ENCODE peak calls at places on chromosomes 2 and 18, in seven cellular contexts. One of them, this sample, is unnamed.

GRCh38 chr2:161415467-161416293 is 417 bp upstream of the TBR1 start:
- DNase-seq in bronchial epithelial cell: no peak
- DNase-seq in NCI-H774: no peak
- DNase-seq in stimulated activated CD8-positive, alpha-beta memory T cell treated with anti-CD3 and anti-CD28 coated beads, Interleukin-12 subunit alpha, Interleukin-12 subunit beta, amount 100 ng/mL, for 4 hours: no peak
- DNase-seq in EL: no peak
- DNase-seq in brain microvascular endothelial cell: no peak
- DNase-seq in NCI-H510A treated with DMSO at 0.1 percent for 48 hours: no peak
- DNase-seq in this sample: no peak

GRCh38 chr2:104443137-104443536 is 410.8 kb upstream of the POU3F3 start:
- DNase-seq in EL: no peak
- DNase-seq in bronchial epithelial cell: no peak
- DNase-seq in NCI-H510A treated with DMSO at 0.1 percent for 48 hours: no peak
- DNase-seq in NCI-H774: no peak
- DNase-seq in stimulated activated CD8-positive, alpha-beta memory T cell treated with anti-CD3 and anti-CD28 coated beads, Interleukin-12 subunit alpha, Interleukin-12 subunit beta, amount 100 ng/mL, for 4 hours: no peak
- DNase-seq in brain microvascular endothelial cell: no peak
- DNase-seq in this sample: no peak

GRCh38 chr2:53103661-53104060 is 663.9 kb upstream of the CHAC2 start:
- DNase-seq in bronchial epithelial cell: no peak
- DNase-seq in NCI-H510A treated with DMSO at 0.1 percent for 48 hours: no peak
- DNase-seq in EL: no peak
- DNase-seq in stimulated activated CD8-positive, alpha-beta memory T cell treated with anti-CD3 and anti-CD28 coated beads, Interleukin-12 subunit alpha, Interleukin-12 subunit beta, amount 100 ng/mL, for 4 hours: no peak
- DNase-seq in brain microvascular endothelial cell: no peak
- DNase-seq in NCI-H774: no peak
- DNase-seq in this sample: no peak

GRCh38 chr2:171279983-171280790 is 119.5 kb upstream of the TLK1 start:
- DNase-seq in NCI-H774: no peak
- DNase-seq in EL: no peak
- DNase-seq in brain microvascular endothelial cell: no peak
- DNase-seq in NCI-H510A treated with DMSO at 0.1 percent for 48 hours: no peak
- DNase-seq in stimulated activated CD8-positive, alpha-beta memory T cell treated with anti-CD3 and anti-CD28 coated beads, Interleukin-12 subunit alpha, Interleukin-12 subunit beta, amount 100 ng/mL, for 4 hours: no peak
- DNase-seq in bronchial epithelial cell: no peak
- DNase-seq in this sample: no peak

GRCh38 chr2:46067501-46068292 is 229.5 kb upstream of the EPAS1 start:
- DNase-seq in bronchial epithelial cell: no peak
- DNase-seq in NCI-H774: no peak
- DNase-seq in stimulated activated CD8-positive, alpha-beta memory T cell treated with anti-CD3 and anti-CD28 coated beads, Interleukin-12 subunit alpha, Interleukin-12 subunit beta, amount 100 ng/mL, for 4 hours: no peak
- DNase-seq in brain microvascular endothelial cell: peak; percentile 97
- DNase-seq in EL: peak; percentile 98
- DNase-seq in NCI-H510A treated with DMSO at 0.1 percent for 48 hours: no peak
- DNase-seq in this sample: peak; percentile 2

GRCh38 chr2:238439093-238439849 is 12.5 kb downstream of the ASB1 start:
- DNase-seq in stimulated activated CD8-positive, alpha-beta memory T cell treated with anti-CD3 and anti-CD28 coated beads, Interleukin-12 subunit alpha, Interleukin-12 subunit beta, amount 100 ng/mL, for 4 hours: peak; percentile 29
- DNase-seq in NCI-H774: no peak
- DNase-seq in bronchial epithelial cell: peak; percentile 100
- DNase-seq in EL: peak; percentile 99
- DNase-seq in NCI-H510A treated with DMSO at 0.1 percent for 48 hours: no peak
- DNase-seq in brain microvascular endothelial cell: peak; percentile 98
- DNase-seq in this sample: peak; percentile 95

GRCh38 chr18:53798516-53798915 is 426.0 kb downstream of the MBD2 start:
- DNase-seq in NCI-H774: no peak
- DNase-seq in stimulated activated CD8-positive, alpha-beta memory T cell treated with anti-CD3 and anti-CD28 coated beads, Interleukin-12 subunit alpha, Interleukin-12 subunit beta, amount 100 ng/mL, for 4 hours: no peak
- DNase-seq in brain microvascular endothelial cell: no peak
- DNase-seq in NCI-H510A treated with DMSO at 0.1 percent for 48 hours: no peak
- DNase-seq in bronchial epithelial cell: no peak
- DNase-seq in EL: no peak
- DNase-seq in this sample: no peak

GRCh38 chr2:191247381-191248057 is 2.3 kb downstream of the MYO1B start:
- DNase-seq in NCI-H774: no peak
- DNase-seq in bronchial epithelial cell: peak; percentile 96
- DNase-seq in brain microvascular endothelial cell: peak; percentile 95
- DNase-seq in NCI-H510A treated with DMSO at 0.1 percent for 48 hours: no peak
- DNase-seq in EL: peak; percentile 98
- DNase-seq in stimulated activated CD8-positive, alpha-beta memory T cell treated with anti-CD3 and anti-CD28 coated beads, Interleukin-12 subunit alpha, Interleukin-12 subunit beta, amount 100 ng/mL, for 4 hours: no peak
- DNase-seq in this sample: peak; percentile 75

GRCh38 chr2:37570773-37571570 is 100.5 kb downstream of the CDC42EP3 start:
- DNase-seq in stimulated activated CD8-positive, alpha-beta memory T cell treated with anti-CD3 and anti-CD28 coated beads, Interleukin-12 subunit alpha, Interleukin-12 subunit beta, amount 100 ng/mL, for 4 hours: no peak
- DNase-seq in brain microvascular endothelial cell: peak; percentile 97
- DNase-seq in NCI-H510A treated with DMSO at 0.1 percent for 48 hours: no peak
- DNase-seq in bronchial epithelial cell: peak; percentile 96
- DNase-seq in NCI-H774: no peak
- DNase-seq in EL: peak; percentile 88
- DNase-seq in this sample: peak; percentile 89

GRCh38 chr2:85935746-85936208 is 47.0 kb upstream of the ST3GAL5 start:
- DNase-seq in stimulated activated CD8-positive, alpha-beta memory T cell treated with anti-CD3 and anti-CD28 coated beads, Interleukin-12 subunit alpha, Interleukin-12 subunit beta, amount 100 ng/mL, for 4 hours: no peak
- DNase-seq in brain microvascular endothelial cell: peak; percentile 90
- DNase-seq in EL: peak; percentile 88
- DNase-seq in bronchial epithelial cell: peak; percentile 67
- DNase-seq in NCI-H510A treated with DMSO at 0.1 percent for 48 hours: no peak
- DNase-seq in NCI-H774: no peak
- DNase-seq in this sample: no peak

GRCh38 chr2:145597011-145597410 is 1077.1 kb upstream of the ZEB2 start:
- DNase-seq in NCI-H774: no peak
- DNase-seq in EL: no peak
- DNase-seq in stimulated activated CD8-positive, alpha-beta memory T cell treated with anti-CD3 and anti-CD28 coated beads, Interleukin-12 subunit alpha, Interleukin-12 subunit beta, amount 100 ng/mL, for 4 hours: no peak
- DNase-seq in NCI-H510A treated with DMSO at 0.1 percent for 48 hours: no peak
- DNase-seq in bronchial epithelial cell: peak; percentile 55
- DNase-seq in brain microvascular endothelial cell: peak; percentile 31
- DNase-seq in this sample: no peak

GRCh38 chr2:133609664-133610063 is 41.4 kb upstream of the NCKAP5 start:
- DNase-seq in NCI-H774: no peak
- DNase-seq in EL: no peak
- DNase-seq in stimulated activated CD8-positive, alpha-beta memory T cell treated with anti-CD3 and anti-CD28 coated beads, Interleukin-12 subunit alpha, Interleukin-12 subunit beta, amount 100 ng/mL, for 4 hours: no peak
- DNase-seq in bronchial epithelial cell: no peak
- DNase-seq in NCI-H510A treated with DMSO at 0.1 percent for 48 hours: no peak
- DNase-seq in brain microvascular endothelial cell: no peak
- DNase-seq in this sample: no peak

GRCh38 chr18:58541789-58542425 is 87.0 kb downstream of the ALPK2 start:
- DNase-seq in EL: peak; percentile 99
- DNase-seq in brain microvascular endothelial cell: peak; percentile 94
- DNase-seq in stimulated activated CD8-positive, alpha-beta memory T cell treated with anti-CD3 and anti-CD28 coated beads, Interleukin-12 subunit alpha, Interleukin-12 subunit beta, amount 100 ng/mL, for 4 hours: no peak
- DNase-seq in NCI-H774: no peak
- DNase-seq in NCI-H510A treated with DMSO at 0.1 percent for 48 hours: no peak
- DNase-seq in bronchial epithelial cell: peak; percentile 100
- DNase-seq in this sample: peak; percentile 99

GRCh38 chr2:217433522-217433921 is 569.3 kb downstream of the TNS1 start:
- DNase-seq in NCI-H774: no peak
- DNase-seq in brain microvascular endothelial cell: no peak
- DNase-seq in EL: no peak
- DNase-seq in NCI-H510A treated with DMSO at 0.1 percent for 48 hours: peak; percentile 48
- DNase-seq in bronchial epithelial cell: no peak
- DNase-seq in stimulated activated CD8-positive, alpha-beta memory T cell treated with anti-CD3 and anti-CD28 coated beads, Interleukin-12 subunit alpha, Interleukin-12 subunit beta, amount 100 ng/mL, for 4 hours: no peak
- DNase-seq in this sample: no peak

GRCh38 chr2:96233880-96234316 is 25.3 kb upstream of the STARD7 start:
- DNase-seq in NCI-H774: no peak
- DNase-seq in EL: no peak
- DNase-seq in bronchial epithelial cell: no peak
- DNase-seq in NCI-H510A treated with DMSO at 0.1 percent for 48 hours: no peak
- DNase-seq in stimulated activated CD8-positive, alpha-beta memory T cell treated with anti-CD3 and anti-CD28 coated beads, Interleukin-12 subunit alpha, Interleukin-12 subunit beta, amount 100 ng/mL, for 4 hours: no peak
- DNase-seq in brain microvascular endothelial cell: no peak
- DNase-seq in this sample: no peak

GRCh38 chr18:811192-812122 is 585 bp downstream of the YES1 start:
- DNase-seq in NCI-H774: no peak
- DNase-seq in stimulated activated CD8-positive, alpha-beta memory T cell treated with anti-CD3 and anti-CD28 coated beads, Interleukin-12 subunit alpha, Interleukin-12 subunit beta, amount 100 ng/mL, for 4 hours: peak; percentile 5
- DNase-seq in bronchial epithelial cell: peak; percentile 42
- DNase-seq in EL: peak; percentile 19
- DNase-seq in brain microvascular endothelial cell: no peak
- DNase-seq in NCI-H510A treated with DMSO at 0.1 percent for 48 hours: no peak
- DNase-seq in this sample: no peak

GRCh38 chr2:217114117-217114516 is 254.3 kb upstream of the TNP1 start:
- DNase-seq in EL: no peak
- DNase-seq in bronchial epithelial cell: no peak
- DNase-seq in NCI-H510A treated with DMSO at 0.1 percent for 48 hours: no peak
- DNase-seq in stimulated activated CD8-positive, alpha-beta memory T cell treated with anti-CD3 and anti-CD28 coated beads, Interleukin-12 subunit alpha, Interleukin-12 subunit beta, amount 100 ng/mL, for 4 hours: no peak
- DNase-seq in NCI-H774: no peak
- DNase-seq in brain microvascular endothelial cell: no peak
- DNase-seq in this sample: no peak

GRCh38 chr2:47174731-47175361 is 19.7 kb upstream of the STPG4 start:
- DNase-seq in stimulated activated CD8-positive, alpha-beta memory T cell treated with anti-CD3 and anti-CD28 coated beads, Interleukin-12 subunit alpha, Interleukin-12 subunit beta, amount 100 ng/mL, for 4 hours: no peak
- DNase-seq in brain microvascular endothelial cell: no peak
- DNase-seq in NCI-H510A treated with DMSO at 0.1 percent for 48 hours: no peak
- DNase-seq in bronchial epithelial cell: peak; percentile 87
- DNase-seq in NCI-H774: no peak
- DNase-seq in EL: peak; percentile 60
- DNase-seq in this sample: peak; percentile 76

GRCh38 chr2:173090973-173091660 is 15.5 kb downstream of the MAP3K20 start:
- DNase-seq in bronchial epithelial cell: no peak
- DNase-seq in EL: no peak
- DNase-seq in NCI-H774: no peak
- DNase-seq in stimulated activated CD8-positive, alpha-beta memory T cell treated with anti-CD3 and anti-CD28 coated beads, Interleukin-12 subunit alpha, Interleukin-12 subunit beta, amount 100 ng/mL, for 4 hours: no peak
- DNase-seq in NCI-H510A treated with DMSO at 0.1 percent for 48 hours: no peak
- DNase-seq in brain microvascular endothelial cell: no peak
- DNase-seq in this sample: no peak

GRCh38 chr2:42804338-42804737 is 12.0 kb upstream of the HAAO start:
- DNase-seq in EL: no peak
- DNase-seq in brain microvascular endothelial cell: no peak
- DNase-seq in NCI-H774: no peak
- DNase-seq in stimulated activated CD8-positive, alpha-beta memory T cell treated with anti-CD3 and anti-CD28 coated beads, Interleukin-12 subunit alpha, Interleukin-12 subunit beta, amount 100 ng/mL, for 4 hours: no peak
- DNase-seq in NCI-H510A treated with DMSO at 0.1 percent for 48 hours: no peak
- DNase-seq in bronchial epithelial cell: peak; percentile 58
- DNase-seq in this sample: no peak

GRCh38 chr2:24919977-24920812 is at the start of gene ADCY3:
- DNase-seq in NCI-H510A treated with DMSO at 0.1 percent for 48 hours: no peak
- DNase-seq in EL: peak; percentile 53
- DNase-seq in bronchial epithelial cell: no peak
- DNase-seq in brain microvascular endothelial cell: no peak
- DNase-seq in NCI-H774: peak; percentile 32
- DNase-seq in stimulated activated CD8-positive, alpha-beta memory T cell treated with anti-CD3 and anti-CD28 coated beads, Interleukin-12 subunit alpha, Interleukin-12 subunit beta, amount 100 ng/mL, for 4 hours: peak; percentile 45
- DNase-seq in this sample: peak; percentile 19

GRCh38 chr18:62332437-62332816 is 7.3 kb downstream of the TNFRSF11A start:
- DNase-seq in NCI-H510A treated with DMSO at 0.1 percent for 48 hours: no peak
- DNase-seq in stimulated activated CD8-positive, alpha-beta memory T cell treated with anti-CD3 and anti-CD28 coated beads, Interleukin-12 subunit alpha, Interleukin-12 subunit beta, amount 100 ng/mL, for 4 hours: no peak
- DNase-seq in NCI-H774: no peak
- DNase-seq in brain microvascular endothelial cell: no peak
- DNase-seq in EL: no peak
- DNase-seq in bronchial epithelial cell: no peak
- DNase-seq in this sample: no peak

GRCh38 chr2:85071096-85071495 is 62.1 kb upstream of the TCF7L1 start:
- DNase-seq in EL: peak; percentile 38
- DNase-seq in brain microvascular endothelial cell: no peak
- DNase-seq in bronchial epithelial cell: no peak
- DNase-seq in NCI-H774: no peak
- DNase-seq in stimulated activated CD8-positive, alpha-beta memory T cell treated with anti-CD3 and anti-CD28 coated beads, Interleukin-12 subunit alpha, Interleukin-12 subunit beta, amount 100 ng/mL, for 4 hours: no peak
- DNase-seq in NCI-H510A treated with DMSO at 0.1 percent for 48 hours: no peak
- DNase-seq in this sample: no peak

GRCh38 chr2:64400103-64400728 is 53.7 kb upstream of the LGALSL start:
- DNase-seq in NCI-H774: no peak
- DNase-seq in EL: no peak
- DNase-seq in stimulated activated CD8-positive, alpha-beta memory T cell treated with anti-CD3 and anti-CD28 coated beads, Interleukin-12 subunit alpha, Interleukin-12 subunit beta, amount 100 ng/mL, for 4 hours: no peak
- DNase-seq in bronchial epithelial cell: peak; percentile 44
- DNase-seq in NCI-H510A treated with DMSO at 0.1 percent for 48 hours: no peak
- DNase-seq in brain microvascular endothelial cell: no peak
- DNase-seq in this sample: no peak

GRCh38 chr2:96158554-96158940 is 13.3 kb upstream of the DUSP2 start:
- DNase-seq in NCI-H774: no peak
- DNase-seq in EL: no peak
- DNase-seq in brain microvascular endothelial cell: no peak
- DNase-seq in NCI-H510A treated with DMSO at 0.1 percent for 48 hours: no peak
- DNase-seq in stimulated activated CD8-positive, alpha-beta memory T cell treated with anti-CD3 and anti-CD28 coated beads, Interleukin-12 subunit alpha, Interleukin-12 subunit beta, amount 100 ng/mL, for 4 hours: no peak
- DNase-seq in bronchial epithelial cell: no peak
- DNase-seq in this sample: no peak

GRCh38 chr2:65044097-65044735 is 12.0 kb upstream of the CEP68 start:
- DNase-seq in EL: no peak
- DNase-seq in stimulated activated CD8-positive, alpha-beta memory T cell treated with anti-CD3 and anti-CD28 coated beads, Interleukin-12 subunit alpha, Interleukin-12 subunit beta, amount 100 ng/mL, for 4 hours: no peak
- DNase-seq in NCI-H774: no peak
- DNase-seq in bronchial epithelial cell: no peak
- DNase-seq in brain microvascular endothelial cell: no peak
- DNase-seq in NCI-H510A treated with DMSO at 0.1 percent for 48 hours: no peak
- DNase-seq in this sample: no peak

GRCh38 chr2:211157856-211158463 is 601.6 kb downstream of the CPS1 start:
- DNase-seq in brain microvascular endothelial cell: peak; percentile 83
- DNase-seq in stimulated activated CD8-positive, alpha-beta memory T cell treated with anti-CD3 and anti-CD28 coated beads, Interleukin-12 subunit alpha, Interleukin-12 subunit beta, amount 100 ng/mL, for 4 hours: peak; percentile 10
- DNase-seq in NCI-H510A treated with DMSO at 0.1 percent for 48 hours: peak; percentile 51
- DNase-seq in NCI-H774: no peak
- DNase-seq in bronchial epithelial cell: peak; percentile 61
- DNase-seq in EL: peak; percentile 56
- DNase-seq in this sample: peak; percentile 48

GRCh38 chr2:61363580-61363979 is 107.3 kb downstream of the USP34 start:
- DNase-seq in bronchial epithelial cell: no peak
- DNase-seq in brain microvascular endothelial cell: no peak
- DNase-seq in NCI-H510A treated with DMSO at 0.1 percent for 48 hours: no peak
- DNase-seq in NCI-H774: no peak
- DNase-seq in stimulated activated CD8-positive, alpha-beta memory T cell treated with anti-CD3 and anti-CD28 coated beads, Interleukin-12 subunit alpha, Interleukin-12 subunit beta, amount 100 ng/mL, for 4 hours: no peak
- DNase-seq in EL: no peak
- DNase-seq in this sample: no peak

GRCh38 chr2:72920317-72921087 is 3.2 kb downstream of the EMX1 start:
- DNase-seq in brain microvascular endothelial cell: no peak
- DNase-seq in stimulated activated CD8-positive, alpha-beta memory T cell treated with anti-CD3 and anti-CD28 coated beads, Interleukin-12 subunit alpha, Interleukin-12 subunit beta, amount 100 ng/mL, for 4 hours: no peak
- DNase-seq in EL: peak; percentile 30
- DNase-seq in NCI-H510A treated with DMSO at 0.1 percent for 48 hours: peak; percentile 28
- DNase-seq in bronchial epithelial cell: no peak
- DNase-seq in NCI-H774: no peak
- DNase-seq in this sample: no peak

GRCh38 chr18:3481696-3482210 is 31.8 kb downstream of the TGIF1 start:
- DNase-seq in NCI-H774: no peak
- DNase-seq in brain microvascular endothelial cell: no peak
- DNase-seq in bronchial epithelial cell: peak; percentile 45
- DNase-seq in stimulated activated CD8-positive, alpha-beta memory T cell treated with anti-CD3 and anti-CD28 coated beads, Interleukin-12 subunit alpha, Interleukin-12 subunit beta, amount 100 ng/mL, for 4 hours: no peak
- DNase-seq in EL: peak; percentile 23
- DNase-seq in NCI-H510A treated with DMSO at 0.1 percent for 48 hours: no peak
- DNase-seq in this sample: no peak

GRCh38 chr2:48265169-48266013 is 264.6 kb upstream of the STON1 start:
- DNase-seq in EL: no peak
- DNase-seq in bronchial epithelial cell: no peak
- DNase-seq in NCI-H510A treated with DMSO at 0.1 percent for 48 hours: no peak
- DNase-seq in NCI-H774: no peak
- DNase-seq in stimulated activated CD8-positive, alpha-beta memory T cell treated with anti-CD3 and anti-CD28 coated beads, Interleukin-12 subunit alpha, Interleukin-12 subunit beta, amount 100 ng/mL, for 4 hours: no peak
- DNase-seq in brain microvascular endothelial cell: no peak
- DNase-seq in this sample: no peak

GRCh38 chr2:68266655-68267054 is 14.3 kb upstream of the PPP3R1 start:
- DNase-seq in stimulated activated CD8-positive, alpha-beta memory T cell treated with anti-CD3 and anti-CD28 coated beads, Interleukin-12 subunit alpha, Interleukin-12 subunit beta, amount 100 ng/mL, for 4 hours: no peak
- DNase-seq in NCI-H510A treated with DMSO at 0.1 percent for 48 hours: no peak
- DNase-seq in NCI-H774: no peak
- DNase-seq in EL: no peak
- DNase-seq in bronchial epithelial cell: no peak
- DNase-seq in brain microvascular endothelial cell: no peak
- DNase-seq in this sample: no peak

GRCh38 chr18:79560042-79560860 is 119.4 kb upstream of the CTDP1 start:
- DNase-seq in EL: no peak
- DNase-seq in stimulated activated CD8-positive, alpha-beta memory T cell treated with anti-CD3 and anti-CD28 coated beads, Interleukin-12 subunit alpha, Interleukin-12 subunit beta, amount 100 ng/mL, for 4 hours: no peak
- DNase-seq in bronchial epithelial cell: no peak
- DNase-seq in NCI-H774: no peak
- DNase-seq in brain microvascular endothelial cell: no peak
- DNase-seq in NCI-H510A treated with DMSO at 0.1 percent for 48 hours: no peak
- DNase-seq in this sample: no peak

GRCh38 chr2:227460079-227460485 is 11.9 kb upstream of the AGFG1 start:
- DNase-seq in EL: peak; percentile 87
- DNase-seq in bronchial epithelial cell: no peak
- DNase-seq in stimulated activated CD8-positive, alpha-beta memory T cell treated with anti-CD3 and anti-CD28 coated beads, Interleukin-12 subunit alpha, Interleukin-12 subunit beta, amount 100 ng/mL, for 4 hours: peak; percentile 64
- DNase-seq in NCI-H774: no peak
- DNase-seq in brain microvascular endothelial cell: peak; percentile 26
- DNase-seq in NCI-H510A treated with DMSO at 0.1 percent for 48 hours: no peak
- DNase-seq in this sample: peak; percentile 59

GRCh38 chr2:235390108-235390815 is 103.6 kb upstream of the AGAP1 start:
- DNase-seq in bronchial epithelial cell: peak; percentile 67
- DNase-seq in brain microvascular endothelial cell: no peak
- DNase-seq in NCI-H774: no peak
- DNase-seq in EL: no peak
- DNase-seq in stimulated activated CD8-positive, alpha-beta memory T cell treated with anti-CD3 and anti-CD28 coated beads, Interleukin-12 subunit alpha, Interleukin-12 subunit beta, amount 100 ng/mL, for 4 hours: peak; percentile 3
- DNase-seq in NCI-H510A treated with DMSO at 0.1 percent for 48 hours: no peak
- DNase-seq in this sample: peak; percentile 30

GRCh38 chr2:61537590-61538178 is 472 bp downstream of the XPO1 start:
- DNase-seq in bronchial epithelial cell: no peak
- DNase-seq in EL: no peak
- DNase-seq in stimulated activated CD8-positive, alpha-beta memory T cell treated with anti-CD3 and anti-CD28 coated beads, Interleukin-12 subunit alpha, Interleukin-12 subunit beta, amount 100 ng/mL, for 4 hours: no peak
- DNase-seq in NCI-H510A treated with DMSO at 0.1 percent for 48 hours: no peak
- DNase-seq in brain microvascular endothelial cell: no peak
- DNase-seq in NCI-H774: no peak
- DNase-seq in this sample: no peak

GRCh38 chr2:230443540-230443939 is 27.5 kb downstream of the SP100 start:
- DNase-seq in bronchial epithelial cell: peak; percentile 34
- DNase-seq in EL: peak; percentile 81
- DNase-seq in stimulated activated CD8-positive, alpha-beta memory T cell treated with anti-CD3 and anti-CD28 coated beads, Interleukin-12 subunit alpha, Interleukin-12 subunit beta, amount 100 ng/mL, for 4 hours: no peak
- DNase-seq in NCI-H510A treated with DMSO at 0.1 percent for 48 hours: no peak
- DNase-seq in NCI-H774: no peak
- DNase-seq in brain microvascular endothelial cell: peak; percentile 34
- DNase-seq in this sample: peak; percentile 42

GRCh38 chr2:128438586-128438985 is 119.9 kb upstream of the HS6ST1 start:
- DNase-seq in NCI-H510A treated with DMSO at 0.1 percent for 48 hours: no peak
- DNase-seq in bronchial epithelial cell: no peak
- DNase-seq in stimulated activated CD8-positive, alpha-beta memory T cell treated with anti-CD3 and anti-CD28 coated beads, Interleukin-12 subunit alpha, Interleukin-12 subunit beta, amount 100 ng/mL, for 4 hours: no peak
- DNase-seq in EL: no peak
- DNase-seq in brain microvascular endothelial cell: no peak
- DNase-seq in NCI-H774: no peak
- DNase-seq in this sample: no peak